ENCODE peak calls at places on chromosome 19, in nine cellular contexts. S, D, R, G, T, K, Z, O and W are unnamed samples.

GRCh38 chr19:39390460-39390758 is 497 bp downstream of the PAF1 start:
- DNase-seq in S (no peak), D (no peak), R (no peak), G (no peak), T (no peak), K (no peak), Z (no peak), O (no peak), W (peak)

GRCh38 chr19:42140125-42140754 is 8.0 kb upstream of the POU2F2 start:
- DNase-seq in S (peak), D (peak), R (no peak), G (peak), T (no peak), K (no peak), Z (peak), O (peak), W (no peak)

GRCh38 chr19:14413355-14413754 is 5.8 kb downstream of the DDX39A start:
- DNase-seq in S (no peak), D (no peak), R (no peak), G (no peak), T (no peak), K (no peak), Z (no peak), O (no peak), W (no peak)

GRCh38 chr19:18437481-18438330 is at the start of gene ISYNA1:
- DNase-seq in S (peak), D (no peak), R (peak), G (peak), T (no peak), K (no peak), Z (peak), O (no peak), W (peak)

GRCh38 chr19:41868120-41868988 is 8.3 kb downstream of the RPS19 start:
- DNase-seq in S (no peak), D (no peak), R (no peak), G (no peak), T (no peak), K (no peak), Z (no peak), O (no peak), W (no peak)

GRCh38 chr19:57578487-57579205 is at the start of gene ZNF416:
- DNase-seq in S (peak), D (peak), R (peak), G (peak), T (peak), K (peak), Z (peak), O (peak), W (peak)

GRCh38 chr19:40466219-40467006 is at the start of gene SPTBN4:
- DNase-seq in S (no peak), D (no peak), R (no peak), G (no peak), T (no peak), K (no peak), Z (no peak), O (no peak), W (peak)

GRCh38 chr19:33456845-33457220 is 64.8 kb downstream of the PEPD start:
- DNase-seq in S (no peak), D (no peak), R (no peak), G (no peak), T (no peak), K (no peak), Z (no peak), O (no peak), W (no peak)

GRCh38 chr19:41687419-41687818 is 651 bp downstream of the CEACAM7 start:
- DNase-seq in S (no peak), D (no peak), R (no peak), G (no peak), T (no peak), K (no peak), Z (no peak), O (no peak), W (no peak)

GRCh38 chr19:55315956-55316525 is 9.1 kb downstream of the TMEM150B start:
- DNase-seq in S (no peak), D (no peak), R (no peak), G (no peak), T (no peak), K (no peak), Z (no peak), O (no peak), W (no peak)

GRCh38 chr19:29685326-29685725 is 20.1 kb downstream of the PLEKHF1 start:
- DNase-seq in S (no peak), D (peak), R (no peak), G (no peak), T (no peak), K (no peak), Z (peak), O (no peak), W (no peak)

GRCh38 chr19:8616861-8617260 is 6.3 kb upstream of the ADAMTS10 start:
- DNase-seq in S (no peak), D (no peak), R (no peak), G (no peak), T (no peak), K (no peak), Z (no peak), O (no peak), W (no peak)

GRCh38 chr19:49151339-49152217 is 3.6 kb downstream of the HRC start:
- DNase-seq in S (peak), D (peak), R (peak), G (peak), T (no peak), K (no peak), Z (peak), O (no peak), W (peak)

GRCh38 chr19:45901432-45901903 is 945 bp downstream of the MYPOP start:
- DNase-seq in S (peak), D (peak), R (no peak), G (peak), T (no peak), K (peak), Z (no peak), O (no peak), W (peak)

GRCh38 chr19:19642506-19643157 is 825 bp downstream of the GMIP start:
- DNase-seq in S (no peak), D (no peak), R (no peak), G (peak), T (no peak), K (no peak), Z (peak), O (no peak), W (peak)

GRCh38 chr19:52453324-52454094 is at the start of gene ZNF578:
- DNase-seq in S (peak), D (peak), R (peak), G (peak), T (peak), K (peak), Z (peak), O (peak), W (peak)

GRCh38 chr19:43782689-43783231 is 2.0 kb upstream of the KCNN4 start:
- DNase-seq in S (no peak), D (no peak), R (no peak), G (no peak), T (no peak), K (no peak), Z (no peak), O (no peak), W (no peak)

GRCh38 chr19:37931941-37932655 is 25.1 kb downstream of the SIPA1L3 start:
- DNase-seq in S (peak), D (peak), R (peak), G (peak), T (no peak), K (peak), Z (peak), O (no peak), W (no peak)

GRCh38 chr19:49133621-49134454 is 14.5 kb downstream of the PPFIA3 start:
- DNase-seq in S (peak), D (peak), R (no peak), G (peak), T (no peak), K (no peak), Z (no peak), O (no peak), W (peak)

GRCh38 chr19:27746691-27747380 is 1466.1 kb downstream of the UQCRFS1 start:
- DNase-seq in S (peak), D (peak), R (peak), G (peak), T (no peak), K (peak), Z (no peak), O (no peak), W (no peak)

GRCh38 chr19:42576241-42576640 is 18.5 kb downstream of the CEACAM8 start:
- DNase-seq in S (no peak), D (no peak), R (no peak), G (no peak), T (no peak), K (no peak), Z (no peak), O (no peak), W (no peak)

GRCh38 chr19:8738377-8738776 is 16.9 kb downstream of the OR2Z1 start:
- DNase-seq in S (no peak), D (no peak), R (no peak), G (no peak), T (no peak), K (no peak), Z (no peak), O (no peak), W (no peak)

GRCh38 chr19:45643927-45644771 is 5.0 kb upstream of the EML2 start:
- DNase-seq in S (no peak), D (no peak), R (no peak), G (no peak), T (no peak), K (peak), Z (no peak), O (no peak), W (no peak)

GRCh38 chr19:29861575-29861974 is 49.8 kb downstream of the CCNE1 start:
- DNase-seq in S (no peak), D (no peak), R (no peak), G (no peak), T (no peak), K (no peak), Z (no peak), O (no peak), W (no peak)

GRCh38 chr19:4669723-4670480 is at the start of gene MYDGF:
- DNase-seq in S (peak), D (peak), R (peak), G (peak), T (peak), K (peak), Z (peak), O (peak), W (peak)